ENCODE peak calls at places on chromosome 7, in eight cellular contexts. S, R, Y, Z, I, E, M and K are unnamed samples.

GRCh38 chr7:151178236-151178635 is 8.8 kb downstream of the ASB10 start:
- DNase-seq in S (no peak), R (no peak), Y (no peak), Z (no peak), I (no peak), E (no peak), M (no peak), K (no peak)

GRCh38 chr7:49255061-49255460 is 330.7 kb downstream of the CDC14C start:
- DNase-seq in S (no peak), R (no peak), Y (no peak), Z (no peak), I (no peak), E (no peak), M (no peak), K (no peak)

GRCh38 chr7:1925973-1926907 is 256.2 kb downstream of the ELFN1 start:
- DNase-seq in S (no peak), R (no peak), Y (no peak), Z (no peak), I (no peak), E (no peak), M (no peak), K (no peak)

GRCh38 chr7:68770649-68771048 is 827.6 kb upstream of the AUTS2 start:
- DNase-seq in S (no peak), R (peak), Y (no peak), Z (no peak), I (no peak), E (no peak), M (no peak), K (no peak)

GRCh38 chr7:134804351-134804750 is 24.9 kb downstream of the CALD1 start:
- DNase-seq in S (no peak), R (no peak), Y (no peak), Z (peak), I (peak), E (peak), M (no peak), K (no peak)

GRCh38 chr7:40474790-40475680 is 340.2 kb downstream of the SUGCT start:
- DNase-seq in S (no peak), R (no peak), Y (no peak), Z (no peak), I (no peak), E (no peak), M (no peak), K (no peak)

GRCh38 chr7:100211342-100211780 is 8.4 kb upstream of the PVRIG start:
- DNase-seq in S (no peak), R (no peak), Y (no peak), Z (no peak), I (no peak), E (no peak), M (no peak), K (no peak)

GRCh38 chr7:40845959-40846358 is 711.2 kb downstream of the SUGCT start:
- DNase-seq in S (no peak), R (no peak), Y (no peak), Z (no peak), I (no peak), E (no peak), M (no peak), K (no peak)

GRCh38 chr7:1533569-1534329 is 3.2 kb downstream of the MAFK start:
- DNase-seq in S (peak), R (peak), Y (no peak), Z (peak), I (no peak), E (peak), M (no peak), K (peak)

GRCh38 chr7:31852438-31852837 is 165.4 kb downstream of the PPP1R17 start:
- DNase-seq in S (no peak), R (no peak), Y (no peak), Z (no peak), I (no peak), E (no peak), M (no peak), K (no peak)

GRCh38 chr7:23680417-23681405 is 712 bp downstream of the FAM221A start:
- DNase-seq in S (no peak), R (peak), Y (peak), Z (peak), I (peak), E (peak), M (peak), K (no peak)

GRCh38 chr7:108248418-108248817 is 118.3 kb upstream of the LAMB4 start:
- DNase-seq in S (no peak), R (no peak), Y (no peak), Z (no peak), I (no peak), E (no peak), M (no peak), K (no peak)

GRCh38 chr7:123351506-123352225 is 151.9 kb upstream of the SLC13A1 start:
- DNase-seq in S (no peak), R (no peak), Y (no peak), Z (peak), I (no peak), E (peak), M (no peak), K (no peak)

GRCh38 chr7:3404490-3404889 is 103.4 kb downstream of the SDK1 start:
- DNase-seq in S (no peak), R (no peak), Y (no peak), Z (peak), I (no peak), E (peak), M (no peak), K (no peak)

GRCh38 chr7:129848436-129848835 is 104.3 kb downstream of the UBE2H start:
- DNase-seq in S (no peak), R (no peak), Y (no peak), Z (no peak), I (no peak), E (no peak), M (no peak), K (no peak)

GRCh38 chr7:107025449-107026103 is 18.9 kb upstream of the PRKAR2B start:
- DNase-seq in S (peak), R (no peak), Y (no peak), Z (peak), I (no peak), E (peak), M (no peak), K (no peak)

GRCh38 chr7:32582036-32582435 is 86.7 kb downstream of the AVL9 start:
- DNase-seq in S (no peak), R (no peak), Y (no peak), Z (no peak), I (no peak), E (no peak), M (no peak), K (no peak)

GRCh38 chr7:50552139-50552538 is 13.1 kb downstream of the DDC start:
- DNase-seq in S (no peak), R (no peak), Y (no peak), Z (no peak), I (no peak), E (no peak), M (no peak), K (no peak)

GRCh38 chr7:155731375-155731774 is 80.9 kb downstream of the SHH start:
- DNase-seq in S (peak), R (no peak), Y (no peak), Z (no peak), I (no peak), E (peak), M (no peak), K (no peak)

GRCh38 chr7:155988421-155988820 is 176.2 kb upstream of the SHH start:
- DNase-seq in S (no peak), R (no peak), Y (no peak), Z (no peak), I (no peak), E (no peak), M (no peak), K (no peak)

GRCh38 chr7:43040461-43040860 is 72.0 kb upstream of the HECW1 start:
- DNase-seq in S (no peak), R (no peak), Y (no peak), Z (no peak), I (no peak), E (no peak), M (no peak), K (no peak)

GRCh38 chr7:108486291-108486966 is 30.2 kb upstream of the NRCAM start:
- DNase-seq in S (no peak), R (no peak), Y (no peak), Z (peak), I (no peak), E (peak), M (no peak), K (no peak)

GRCh38 chr7:11427686-11428273 is 404.2 kb downstream of the THSD7A start:
- DNase-seq in S (peak), R (no peak), Y (no peak), Z (peak), I (peak), E (peak), M (no peak), K (peak)

GRCh38 chr7:95646350-95646749 is 50.0 kb upstream of the PDK4 start:
- DNase-seq in S (no peak), R (no peak), Y (no peak), Z (no peak), I (no peak), E (no peak), M (no peak), K (no peak)

GRCh38 chr7:25795824-25796235 is 356.2 kb upstream of the NFE2L3 start:
- DNase-seq in S (no peak), R (no peak), Y (no peak), Z (peak), I (no peak), E (peak), M (no peak), K (no peak)

GRCh38 chr7:134619627-134620331 is 26.9 kb upstream of the BPGM start:
- DNase-seq in S (peak), R (no peak), Y (no peak), Z (peak), I (no peak), E (peak), M (no peak), K (peak)

GRCh38 chr7:341841-342638 is 52.1 kb downstream of the FOXL3 start:
- DNase-seq in S (no peak), R (peak), Y (peak), Z (no peak), I (no peak), E (no peak), M (no peak), K (no peak)
- H3K4me3 ChIP-seq in S (no peak), R (no peak), Y (no peak), Z (no peak), I (no peak), E (no peak), M (no peak), K (no peak)

DNA sequence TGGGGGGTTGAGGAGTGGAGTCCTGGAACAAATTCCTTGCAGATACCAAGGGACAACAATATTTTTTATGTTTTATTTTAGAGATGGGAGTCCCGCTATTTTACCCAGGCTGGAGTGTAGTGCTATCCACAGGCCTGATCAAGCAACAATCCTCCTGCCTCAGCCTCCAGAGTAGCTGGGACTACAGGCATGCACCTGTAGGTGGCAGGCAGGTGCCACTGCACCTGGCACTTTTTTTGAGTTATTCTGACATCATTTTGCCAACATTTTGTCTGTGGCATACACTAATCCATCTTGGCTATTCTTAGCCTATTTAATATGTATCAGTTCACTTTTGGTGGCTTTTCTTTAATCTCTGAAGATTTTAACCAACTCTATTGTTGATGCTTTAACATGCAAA is 317.8 kb upstream of the MTPN start:
- DNase-seq in S (no peak), R (no peak), Y (no peak), Z (no peak), I (peak), E (no peak), M (no peak), K (no peak)
- TF ChIP-seq CTCF in S (no peak), R (no peak), Y (no peak), Z (no peak), I (peak), E (no peak), M (peak), K (no peak)

GRCh38 chr7:5173490-5173889 is 16.5 kb upstream of the WIPI2 start:
- DNase-seq in S (no peak), R (no peak), Y (no peak), Z (no peak), I (no peak), E (no peak), M (no peak), K (no peak)

GRCh38 chr7:5170251-5170650 is 19.8 kb upstream of the WIPI2 start:
- DNase-seq in S (no peak), R (no peak), Y (no peak), Z (no peak), I (no peak), E (no peak), M (no peak), K (no peak)

GRCh38 chr7:5177060-5177459 is 13.0 kb upstream of the WIPI2 start:
- DNase-seq in S (peak), R (peak), Y (peak), Z (peak), I (no peak), E (peak), M (no peak), K (peak)

DNA sequence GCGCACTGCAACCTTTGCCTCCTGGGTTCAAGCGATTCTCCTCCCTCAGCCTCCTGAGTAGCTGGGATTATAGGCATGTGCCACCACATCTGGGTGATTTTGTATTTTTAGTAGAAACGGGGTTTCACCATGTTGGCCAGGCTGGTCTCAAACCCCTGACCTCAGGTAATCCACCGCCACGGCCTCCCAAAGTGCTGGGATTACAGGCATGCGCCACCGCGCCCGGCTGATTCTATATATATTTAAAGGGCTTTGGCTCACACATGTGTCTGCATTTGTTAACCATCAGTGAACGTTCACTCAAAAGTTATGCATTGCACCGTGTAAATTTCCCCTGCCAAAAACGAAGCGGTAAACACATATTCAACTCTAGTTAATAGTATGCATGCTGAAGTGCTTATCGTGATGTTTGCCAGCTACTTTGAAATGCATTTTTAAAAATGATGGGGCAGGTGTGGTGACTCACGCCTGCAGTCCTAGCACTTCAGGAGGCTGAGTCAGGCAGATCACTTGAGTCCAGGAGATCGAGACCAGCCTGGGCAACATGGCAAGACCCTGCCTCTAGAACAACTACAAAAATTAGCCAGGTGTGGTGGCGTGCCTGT is 17.7 kb upstream of the WIPI2 start:
- DNase-seq in S (no peak), R (no peak), Y (no peak), Z (no peak), I (no peak), E (no peak), M (no peak), K (no peak)
- H3K4me3 ChIP-seq in S (no peak), R (no peak), Y (no peak), Z (no peak), I (no peak), E (no peak), M (no peak), K (no peak)

GRCh38 chr7:74542558-74543117 is 88.9 kb downstream of the GTF2IRD1 start:
- DNase-seq in S (no peak), R (peak), Y (peak), Z (peak), I (no peak), E (peak), M (no peak), K (no peak)

GRCh38 chr7:74544706-74545469 is 91.2 kb downstream of the GTF2IRD1 start:
- DNase-seq in S (peak), R (no peak), Y (no peak), Z (peak), I (peak), E (peak), M (peak), K (peak)
- TF ChIP-seq CTCF in S (peak), R (no peak), Y (peak), Z (peak), I (peak), E (peak), M (peak), K (peak)

GRCh38 chr7:94352854-94353253 is 41.8 kb upstream of the COL1A2 start:
- DNase-seq in S (no peak), R (no peak), Y (no peak), Z (no peak), I (no peak), E (no peak), M (no peak), K (no peak)

GRCh38 chr7:94351703-94352102 is 43.0 kb upstream of the COL1A2 start:
- DNase-seq in S (no peak), R (no peak), Y (no peak), Z (no peak), I (no peak), E (no peak), M (no peak), K (no peak)

GRCh38 chr7:94354950-94355349 is 39.7 kb upstream of the COL1A2 start:
- DNase-seq in S (no peak), R (no peak), Y (no peak), Z (no peak), I (no peak), E (no peak), M (no peak), K (no peak)

GRCh38 chr7:94357076-94357475 is 37.6 kb upstream of the COL1A2 start:
- DNase-seq in S (no peak), R (no peak), Y (no peak), Z (no peak), I (no peak), E (no peak), M (no peak), K (no peak)

GRCh38 chr7:94355389-94355788 is 39.3 kb upstream of the COL1A2 start:
- DNase-seq in S (no peak), R (no peak), Y (no peak), Z (peak), I (no peak), E (no peak), M (no peak), K (no peak)
- H3K4me3 ChIP-seq in S (no peak), R (no peak), Y (no peak), Z (no peak), I (no peak), E (no peak), M (no peak), K (no peak)

DNA sequence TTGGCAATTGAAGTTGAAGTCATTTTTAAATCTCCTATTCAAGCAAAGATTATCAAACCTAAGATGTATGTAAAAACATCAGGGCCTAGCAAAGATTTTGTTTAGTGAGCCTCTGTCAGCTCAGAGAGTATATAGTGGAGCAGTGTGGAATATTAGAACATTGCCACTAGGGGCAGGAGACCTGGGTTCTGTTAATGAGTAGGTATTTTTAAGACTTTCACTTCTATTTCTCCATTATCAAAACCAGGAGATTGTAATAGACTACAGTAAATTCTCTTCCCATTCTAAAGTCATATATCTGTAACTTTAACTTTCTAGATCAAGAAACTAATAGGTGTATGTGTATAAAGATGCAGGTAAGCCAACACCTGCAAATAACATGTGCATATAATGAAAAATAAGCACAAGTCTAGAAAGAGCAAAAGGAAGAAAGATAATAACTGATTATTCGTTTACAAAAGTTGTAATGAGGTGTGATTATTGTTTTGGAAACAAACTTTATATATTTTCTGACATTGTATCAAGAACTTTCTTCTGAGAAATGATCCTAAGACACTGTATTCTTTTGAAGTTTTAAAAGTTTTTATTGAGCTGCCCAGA is 64.4 kb downstream of the KCND2 start:
- DNase-seq in S (peak), R (no peak), Y (no peak), Z (peak), I (peak), E (peak), M (no peak), K (no peak)
- TF ChIP-seq CTCF in S (peak), R (no peak), Y (no peak), Z (peak), I (peak), E (peak), M (peak), K (peak)